ENCODE peak calls at places on chromosomes 5 and 9, in seven cellular contexts. W is thyroid gland; V is fibroblast of pulmonary artery; N is MM.1S; R is astrocyte of the spinal cord; Z is CD4-positive, alpha-beta memory T cell; J is A549. H is an unnamed sample.

GRCh38 chr9:88537743-88538055 is 2.7 kb downstream of the NXNL2 start:
- DNase-seq in W (peak; percentile 64), R (peak; percentile 85), N (peak; percentile 18), Z (peak; percentile 31), J (peak; percentile 71), V (peak; percentile 85), H (no peak)

GRCh38 chr5:15702102-15702501 is 202.1 kb downstream of the FBXL7 start:
- DNase-seq in V (peak; percentile 77), W (no peak), J (peak; percentile 4), R (peak; percentile 68), Z (no peak), N (peak; percentile 53), H (no peak)

GRCh38 chr5:82806513-82806912 is 270.7 kb downstream of the TMEM167A start:
- DNase-seq in W (no peak), J (no peak), V (peak; percentile 39), R (peak; percentile 10), Z (no peak), N (no peak), H (no peak)

GRCh38 chr9:91933556-91934352 is 16.3 kb downstream of the ROR2 start:
- DNase-seq in N (peak; percentile 54), W (no peak), J (no peak), V (no peak), Z (no peak), R (no peak), H (no peak)

GRCh38 chr5:73796164-73797141 is 170.5 kb downstream of the ARHGEF28 start:
- DNase-seq in J (peak; percentile 96), V (peak; percentile 99), W (peak; percentile 29), Z (peak; percentile 9), N (no peak), R (peak; percentile 95), H (no peak)

GRCh38 chr5:149271717-149272558 is at the start of gene AFAP1L1:
- DNase-seq in Z (no peak), N (no peak), W (peak; percentile 48), J (peak; percentile 57), R (peak; percentile 17), V (peak; percentile 59), H (peak; percentile 29)

GRCh38 chr5:180155331-180155881 is 53.6 kb downstream of the RASGEF1C start:
- DNase-seq in R (no peak), W (no peak), V (no peak), J (no peak), N (no peak), Z (no peak), H (no peak)

GRCh38 chr5:157558089-157558595 is 17.4 kb downstream of the ADAM19 start:
- DNase-seq in Z (no peak), R (peak; percentile 94), W (peak; percentile 43), V (peak; percentile 33), N (no peak), J (no peak), H (no peak)

GRCh38 chr5:94779684-94780083 is 161.2 kb downstream of the SLF1 start:
- DNase-seq in Z (no peak), N (no peak), J (no peak), V (no peak), W (no peak), R (no peak), H (no peak)
- H3K4me3 ChIP-seq in Z (no peak overlapping the region), N (no peak overlapping the region), J (no peak overlapping the region), V (no peak overlapping the region), W (no peak overlapping the region), R (no peak overlapping the region), H (no peak overlapping the region)

GRCh38 chr5:7396169-7397004 is 449 bp downstream of the ADCY2 start:
- DNase-seq in W (no peak), V (no peak), J (no peak), R (no peak), N (peak; percentile 9), Z (no peak), H (no peak)
- H3K4me3 ChIP-seq in W (peak overlapping the region; percentile 20), V (no peak overlapping the region), J (peak overlapping the region; percentile 41), R (peak overlapping the region; percentile 22), N (peak overlapping the region; percentile 42), Z (no peak overlapping the region), H (peak overlapping the region; percentile 55)

GRCh38 chr9:133161542-133161950 is 2.2 kb downstream of the GBGT1 start:
- DNase-seq in R (no peak), V (no peak), W (no peak), N (no peak), Z (no peak), J (no peak), H (no peak)

GRCh38 chr9:133160742-133161541 is 2.8 kb downstream of the GBGT1 start:
- DNase-seq in Z (peak; percentile 31), N (peak; percentile 49), J (peak; percentile 83), R (peak; percentile 57), V (peak; percentile 85), W (peak; percentile 72), H (no peak)

GRCh38 chr9:133163559-133164208 is at the start of gene GBGT1:
- DNase-seq in W (peak; percentile 69), N (no peak), Z (no peak), V (peak; percentile 11), J (no peak), R (peak; percentile 11), H (no peak)

GRCh38 chr9:133164209-133164590 is 486 bp upstream of the GBGT1 start:
- DNase-seq in W (no peak), R (no peak), N (no peak), V (no peak), Z (no peak), J (no peak), H (no peak)

GRCh38 chr9:133162802-133163558 is 734 bp downstream of the GBGT1 start:
- DNase-seq in N (no peak), R (no peak), Z (no peak), J (no peak), V (no peak), W (no peak), H (no peak)
- H3K4me3 ChIP-seq in N (no peak overlapping the region), R (peak overlapping the region; percentile 49), Z (no peak overlapping the region), J (peak overlapping the region; percentile 44), V (peak overlapping the region; percentile 58), W (peak overlapping the region; percentile 67), H (peak overlapping the region; percentile 57)

DNA sequence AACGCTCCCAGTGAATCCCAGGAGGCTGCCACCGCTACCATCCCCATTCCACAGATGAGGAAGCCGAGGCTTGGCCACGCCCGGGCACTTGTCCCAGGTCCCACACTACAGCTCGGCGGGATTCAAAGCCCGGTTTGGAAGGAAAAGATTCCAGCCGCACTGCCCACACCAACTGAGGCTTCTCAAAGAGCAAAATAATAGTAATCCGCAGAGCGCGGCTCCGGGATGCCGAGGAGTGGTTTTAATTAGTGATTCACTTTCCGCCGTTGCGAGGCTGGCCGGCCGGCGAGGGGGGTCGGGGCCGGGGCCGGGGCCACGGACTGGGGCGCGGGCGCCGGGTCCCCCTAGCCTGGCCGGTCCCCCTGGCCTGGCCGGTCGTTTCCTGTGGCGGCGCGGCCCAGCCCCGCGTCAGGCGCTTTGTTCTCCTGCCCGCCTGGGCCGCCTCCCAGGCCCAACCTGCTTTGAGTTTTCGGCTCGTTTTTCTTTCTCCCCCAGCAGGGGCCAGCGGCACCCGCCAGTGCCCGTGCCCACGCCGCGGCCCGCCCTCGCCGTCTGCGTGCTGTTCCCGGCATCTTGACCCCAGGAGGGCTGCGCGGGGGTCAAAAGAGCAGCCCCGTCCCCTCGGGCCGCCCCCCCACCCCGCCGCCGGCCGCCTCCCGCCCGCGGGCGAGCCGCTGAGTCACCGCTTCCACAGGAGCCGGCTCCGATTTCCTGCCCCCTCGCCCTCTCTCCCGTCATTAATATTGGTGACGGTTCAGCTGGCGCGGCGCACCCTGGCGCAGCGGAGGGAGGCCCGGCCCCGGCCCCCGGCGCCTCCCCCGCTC is 31.2 kb downstream of the FGF18 start:
- DNase-seq in V (peak; percentile 48), W (peak; percentile 26), N (no peak), Z (no peak), R (peak; percentile 81), J (no peak), H (no peak)
- H3K4me3 ChIP-seq in V (peak overlapping the region; percentile 30), W (peak overlapping the region; percentile 21), N (no peak overlapping the region), Z (no peak overlapping the region), R (peak overlapping the region; percentile 7), J (no peak overlapping the region), H (peak overlapping the region; percentile 36)